ENCODE peak calls at places on chromosomes 5 and 9, in five cellular contexts. K, Y, H, S and T are unnamed samples.

GRCh38 chr5:114360816-114361723 is 800 bp upstream of the KCNN2 start:
- DNase-seq in K (no peak), Y (no peak), H (peak), S (peak), T (peak)

GRCh38 chr5:125326114-125326513 is 579.7 kb upstream of the ZNF608 start:
- DNase-seq in K (no peak), Y (peak), H (peak), S (peak), T (peak)

GRCh38 chr5:131324311-131324710 is 60.5 kb downstream of the CDC42SE2 start:
- DNase-seq in K (no peak), Y (no peak), H (no peak), S (no peak), T (no peak)

GRCh38 chr9:129968690-129969485 is 74.1 kb downstream of the FNBP1 start:
- DNase-seq in K (no peak), Y (peak), H (no peak), S (peak), T (no peak)

GRCh38 chr9:136095028-136095494 is at the start of gene NACC2:
- DNase-seq in K (no peak), Y (no peak), H (no peak), S (peak), T (peak)

GRCh38 chr9:91945277-91946074 is 4.6 kb downstream of the ROR2 start:
- DNase-seq in K (no peak), Y (no peak), H (peak), S (peak), T (peak)

GRCh38 chr5:67301285-67301904 is 104.8 kb upstream of the CD180 start:
- DNase-seq in K (no peak), Y (peak), H (no peak), S (peak), T (peak)

GRCh38 chr9:70421020-70421271 is 6.5 kb upstream of the KLF9 start:
- DNase-seq in K (no peak), Y (no peak), H (no peak), S (peak), T (no peak)

GRCh38 chr5:162248107-162248713 is 180.6 kb downstream of the GABRG2 start:
- DNase-seq in K (no peak), Y (no peak), H (no peak), S (peak), T (peak)

GRCh38 chr9:83544002-83544698 is 5.9 kb upstream of the FRMD3 start:
- DNase-seq in K (no peak), Y (peak), H (peak), S (peak), T (peak)

GRCh38 chr9:21683484-21684175 is 118.8 kb upstream of the MTAP start:
- DNase-seq in K (no peak), Y (no peak), H (no peak), S (no peak), T (no peak)

GRCh38 chr5:74801941-74802340 is 34.9 kb downstream of the NSA2 start:
- DNase-seq in K (no peak), Y (no peak), H (no peak), S (no peak), T (no peak)

GRCh38 chr5:151298465-151298864 is 5.1 kb downstream of the SLC36A3 start:
- DNase-seq in K (no peak), Y (no peak), H (no peak), S (no peak), T (no peak)

GRCh38 chr5:125424851-125425250 is 678.4 kb upstream of the ZNF608 start:
- DNase-seq in K (no peak), Y (no peak), H (no peak), S (peak), T (no peak)

GRCh38 chr5:14834584-14835540 is 36.7 kb downstream of the ANKH start:
- DNase-seq in K (no peak), Y (no peak), H (no peak), S (no peak), T (no peak)

GRCh38 chr5:57550132-57550531 is 67.5 kb upstream of the ACTBL2 start:
- DNase-seq in K (no peak), Y (no peak), H (no peak), S (peak), T (no peak)

GRCh38 chr5:95846554-95847260 is 24.2 kb upstream of the GLRX start:
- DNase-seq in K (peak), Y (peak), H (peak), S (peak), T (peak)

GRCh38 chr5:3601929-3602712 is 6.5 kb downstream of the IRX1 start:
- DNase-seq in K (no peak), Y (no peak), H (no peak), S (no peak), T (peak)

GRCh38 chr5:178143246-178143645 is 10.4 kb downstream of the NHP2 start:
- DNase-seq in K (no peak), Y (no peak), H (no peak), S (no peak), T (no peak)